ENCODE peak calls at places on chromosomes 2 and 18, in ten cellular contexts. P is MG63, C is cardiac muscle cell, G is MM.1S, U is uterus, T is GM23248, M is mesendoderm, E is small intestine, Y is HL-60, W is GM06990. F is an unnamed sample. For H3K27me3, the result is how much of the 10 kb centered on the place peaks cover.

GRCh38 chr18:43108469-43108868 is 7.0 kb downstream of the RIT2 start:
- DNase-seq in P (no peak), C (no peak), G (no peak), U (no peak), T (no peak), M (no peak), E (no peak), Y (no peak), W (no peak), F (no peak)

GRCh38 chr18:79609841-79610281 is 69.7 kb upstream of the CTDP1 start:
- DNase-seq in P (no peak), C (no peak), G (no peak), U (no peak), T (no peak), M (no peak), E (no peak), Y (no peak), W (no peak), F (no peak)

GRCh38 chr2:33373986-33374385 is 102.5 kb upstream of the RASGRP3 start:
- DNase-seq in P (no peak), C (peak), G (no peak), U (no peak), T (peak), M (no peak), E (no peak), Y (no peak), W (no peak), F (no peak)

GRCh38 chr2:212777020-212777491 is 238.5 kb upstream of the ERBB4 start:
- DNase-seq in P (no peak), C (peak), G (peak), U (no peak), T (peak), M (peak), E (peak), Y (no peak), W (peak), F (peak)

GRCh38 chr2:168312036-168312822 is 64.8 kb upstream of the STK39 start:
- DNase-seq in P (no peak), C (no peak), G (no peak), U (no peak), T (peak), M (no peak), E (no peak), Y (no peak), W (no peak), F (no peak)

GRCh38 chr2:210225461-210225798 is 183 bp upstream of the ACADL start:
- DNase-seq in P (no peak), C (peak), G (no peak), U (no peak), T (peak), M (peak), E (no peak), Y (no peak), W (no peak), F (no peak)

GRCh38 chr2:173191601-173192000 is 116.0 kb downstream of the MAP3K20 start:
- DNase-seq in P (no peak), C (no peak), G (no peak), U (no peak), T (peak), M (peak), E (no peak), Y (no peak), W (no peak), F (no peak)

GRCh38 chr2:84467389-84467788 is 8.3 kb upstream of the SUCLG1 start:
- DNase-seq in P (no peak), C (no peak), G (no peak), U (no peak), T (no peak), M (peak), E (no peak), Y (no peak), W (no peak), F (no peak)

GRCh38 chr2:2109186-2109585 is 221.9 kb downstream of the MYT1L start:
- DNase-seq in P (no peak), C (no peak), G (no peak), U (no peak), T (no peak), M (no peak), E (no peak), Y (no peak), W (no peak), F (no peak)

GRCh38 chr2:72263781-72264060 is 116.1 kb upstream of the CYP26B1 start:
- DNase-seq in P (peak), C (no peak), G (no peak), U (no peak), T (peak), M (no peak), E (no peak), Y (no peak), W (no peak), F (no peak)

GRCh38 chr2:194383404-194383803 is 1273.6 kb upstream of the SLC39A10 start:
- DNase-seq in P (no peak), C (no peak), G (no peak), U (no peak), T (no peak), M (peak), E (no peak), Y (no peak), W (no peak), F (no peak)

GRCh38 chr18:9280854-9281253 is 53.7 kb upstream of the TWSG1 start:
- DNase-seq in P (no peak), C (no peak), G (no peak), U (no peak), T (no peak), M (no peak), E (no peak), Y (no peak), W (no peak), F (no peak)

GRCh38 chr2:85797959-85798358 is 44.2 kb downstream of the ATOH8 start:
- DNase-seq in P (peak), C (peak), G (no peak), U (no peak), T (peak), M (peak), E (no peak), Y (no peak), W (no peak), F (no peak)

GRCh38 chr2:1518891-1519530 is 105.7 kb downstream of the TPO start:
- DNase-seq in P (no peak), C (peak), G (no peak), U (no peak), T (no peak), M (no peak), E (no peak), Y (no peak), W (no peak), F (no peak)

GRCh38 chr2:84827978-84828575 is 52.8 kb downstream of the TRABD2A start:
- DNase-seq in P (no peak), C (no peak), G (no peak), U (no peak), T (no peak), M (no peak), E (no peak), Y (no peak), W (no peak), F (no peak)

GRCh38 chr18:54444309-54444914 is 86.7 kb downstream of the C18orf54 start:
- DNase-seq in P (peak), C (peak), G (peak), U (peak), T (peak), M (peak), E (peak), Y (no peak), W (no peak), F (peak)

GRCh38 chr2:94872676-94873361 is 1.6 kb downstream of the TEKT4 start:
- DNase-seq in P (no peak), C (no peak), G (no peak), U (no peak), T (no peak), M (no peak), E (no peak), Y (no peak), W (no peak), F (no peak)

GRCh38 chr18:34650121-34650545 is 60.0 kb upstream of the DTNA start:
- DNase-seq in P (peak), C (peak), G (no peak), U (no peak), T (peak), M (no peak), E (no peak), Y (no peak), W (no peak), F (no peak)

GRCh38 chr18:28729321-28729720 is 552.4 kb upstream of the CDH2 start:
- DNase-seq in P (no peak), C (no peak), G (no peak), U (no peak), T (peak), M (no peak), E (no peak), Y (no peak), W (no peak), F (no peak)

GRCh38 chr2:128742467-128742866 is 423.8 kb upstream of the HS6ST1 start:
- DNase-seq in P (no peak), C (no peak), G (no peak), U (no peak), T (no peak), M (no peak), E (no peak), Y (no peak), W (no peak), F (no peak)

GRCh38 chr2:71281950-71282349 is 49.6 kb upstream of the ZNF638 start:
- DNase-seq in P (no peak), C (no peak), G (no peak), U (no peak), T (peak), M (no peak), E (no peak), Y (no peak), W (no peak), F (no peak)

GRCh38 chr2:23709311-23709710 is 217.6 kb downstream of the ATAD2B start:
- DNase-seq in P (no peak), C (no peak), G (no peak), U (no peak), T (no peak), M (no peak), E (no peak), Y (no peak), W (no peak), F (no peak)

GRCh38 chr2:165874445-165875039 is 79.0 kb downstream of the TTC21B start:
- DNase-seq in P (no peak), C (peak), G (peak), U (no peak), T (peak), M (peak), E (peak), Y (peak), W (peak), F (peak)

GRCh38 chr2:54402350-54402749 is 53.8 kb upstream of the SPTBN1 start:
- DNase-seq in P (peak), C (peak), G (no peak), U (peak), T (peak), M (peak), E (peak), Y (no peak), W (no peak), F (no peak)

GRCh38 chr2:65430515-65431416 is 1.6 kb downstream of the SPRED2 start:
- DNase-seq in P (peak), C (peak), G (peak), U (peak), T (peak), M (peak), E (peak), Y (peak), W (peak), F (peak)

GRCh38 chr18:25019086-25019860 is 332.7 kb downstream of the ZNF521 start:
- DNase-seq in P (no peak), C (no peak), G (no peak), U (no peak), T (no peak), M (peak), E (no peak), Y (no peak), W (no peak), F (no peak)

GRCh38 chr2:37555457-37555856 is 116.0 kb downstream of the CDC42EP3 start:
- DNase-seq in P (no peak), C (no peak), G (no peak), U (no peak), T (no peak), M (no peak), E (no peak), Y (peak), W (no peak), F (peak)

GRCh38 chr2:186664644-186665043 is 29.2 kb upstream of the FAM171B start:
- DNase-seq in P (no peak), C (no peak), G (no peak), U (no peak), T (no peak), M (no peak), E (no peak), Y (no peak), W (no peak), F (no peak)

GRCh38 chr2:102606353-102606752 is 13.0 kb upstream of the SLC9A2 start:
- DNase-seq in P (no peak), C (no peak), G (no peak), U (no peak), T (peak), M (no peak), E (no peak), Y (no peak), W (no peak), F (no peak)

GRCh38 chr2:28101892-28102291 is 211.4 kb downstream of the BABAM2 start:
- DNase-seq in P (no peak), C (peak), G (no peak), U (no peak), T (peak), M (no peak), E (no peak), Y (no peak), W (no peak), F (no peak)

DNA sequence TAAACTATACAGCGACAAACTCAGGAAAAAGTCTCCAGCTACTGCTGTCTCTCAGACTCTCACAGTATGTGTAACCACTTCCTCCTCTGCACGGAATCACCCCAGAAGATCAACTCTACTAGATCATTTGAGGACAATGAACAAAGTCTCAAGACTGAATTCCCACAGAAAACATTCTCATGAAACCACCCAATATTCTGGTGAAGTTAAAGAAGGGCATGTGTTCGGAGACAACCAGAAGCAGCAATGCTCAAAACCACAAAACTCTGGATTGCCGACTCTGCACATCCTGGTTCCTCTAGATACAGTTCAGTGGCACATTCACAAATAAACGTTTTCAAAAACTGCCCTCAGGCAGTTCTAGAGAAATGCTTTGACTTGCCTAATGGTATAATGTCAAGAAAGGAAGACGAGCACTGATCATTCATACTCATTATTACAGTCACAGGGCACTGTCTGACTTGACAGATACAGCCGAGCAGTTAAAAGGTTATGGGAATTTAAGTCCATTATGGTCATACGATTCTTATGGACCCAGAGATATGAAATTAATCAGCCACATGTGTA is 91.9 kb upstream of the STK17B start:
- DNase-seq in P (no peak), C (peak), G (peak), U (no peak), T (no peak), M (no peak), E (peak), Y (no peak), W (no peak), F (no peak)
- H3K4me3 ChIP-seq in P (no peak), C (no peak), G (peak), U (no peak), T (no peak), M (no peak), E (no peak), Y (no peak), W (no peak), F (peak)

DNA sequence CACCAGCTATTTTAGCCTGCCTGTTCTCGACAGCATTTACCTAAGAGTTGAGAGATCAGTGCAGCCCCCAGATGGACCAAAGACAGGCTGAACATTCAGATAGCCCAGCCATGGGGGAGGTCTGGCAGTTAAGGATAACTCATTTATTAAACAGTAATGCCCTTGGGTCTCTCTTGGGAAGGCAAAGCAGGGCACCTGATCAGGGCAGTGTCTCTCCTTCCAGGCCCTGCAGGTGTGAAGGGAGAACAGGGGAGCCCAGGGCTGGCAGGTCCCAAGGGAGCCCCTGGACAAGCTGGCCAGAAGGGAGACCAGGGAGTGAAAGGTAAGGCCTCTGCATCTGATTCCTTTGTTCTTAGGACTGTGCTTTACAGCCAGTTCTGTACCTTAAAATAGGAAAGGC is 49.6 kb downstream of the MARCO start:
- DNase-seq in P (no peak), C (no peak), G (no peak), U (no peak), T (no peak), M (no peak), E (no peak), Y (no peak), W (no peak), F (no peak)
- H3K27me3 ChIP-seq in P (under half), C (under half), G (under half), U (under half), T (under half), M (under half), E (under half), Y (under half), W (under half), F (under half)

GRCh38 chr2:88658890-88659881 is 31.9 kb upstream of the EIF2AK3 start:
- DNase-seq in P (peak), C (peak), G (no peak), U (no peak), T (peak), M (peak), E (peak), Y (no peak), W (no peak), F (no peak)
- H3K4me3 ChIP-seq in P (no peak), C (no peak), G (no peak), U (no peak), T (peak), M (no peak), E (no peak), Y (no peak), W (no peak), F (no peak)

GRCh38 chr2:66584011-66584410 is 149.1 kb downstream of the MEIS1 start:
- DNase-seq in P (no peak), C (no peak), G (no peak), U (no peak), T (no peak), M (no peak), E (no peak), Y (no peak), W (no peak), F (no peak)
- H3K27me3 ChIP-seq in P (under half), C (under half), G (under half), U (under half), T (under half), M (under half), E (under half), Y (under half), W (under half), F (under half)

GRCh38 chr2:200156140-200156858 is 150.2 kb upstream of the SPATS2L start:
- DNase-seq in P (peak), C (peak), G (no peak), U (peak), T (peak), M (peak), E (peak), Y (no peak), W (no peak), F (no peak)
- H3K4me3 ChIP-seq in P (peak), C (no peak), G (no peak), U (peak), T (peak), M (no peak), E (no peak), Y (no peak), W (no peak), F (no peak)

DNA sequence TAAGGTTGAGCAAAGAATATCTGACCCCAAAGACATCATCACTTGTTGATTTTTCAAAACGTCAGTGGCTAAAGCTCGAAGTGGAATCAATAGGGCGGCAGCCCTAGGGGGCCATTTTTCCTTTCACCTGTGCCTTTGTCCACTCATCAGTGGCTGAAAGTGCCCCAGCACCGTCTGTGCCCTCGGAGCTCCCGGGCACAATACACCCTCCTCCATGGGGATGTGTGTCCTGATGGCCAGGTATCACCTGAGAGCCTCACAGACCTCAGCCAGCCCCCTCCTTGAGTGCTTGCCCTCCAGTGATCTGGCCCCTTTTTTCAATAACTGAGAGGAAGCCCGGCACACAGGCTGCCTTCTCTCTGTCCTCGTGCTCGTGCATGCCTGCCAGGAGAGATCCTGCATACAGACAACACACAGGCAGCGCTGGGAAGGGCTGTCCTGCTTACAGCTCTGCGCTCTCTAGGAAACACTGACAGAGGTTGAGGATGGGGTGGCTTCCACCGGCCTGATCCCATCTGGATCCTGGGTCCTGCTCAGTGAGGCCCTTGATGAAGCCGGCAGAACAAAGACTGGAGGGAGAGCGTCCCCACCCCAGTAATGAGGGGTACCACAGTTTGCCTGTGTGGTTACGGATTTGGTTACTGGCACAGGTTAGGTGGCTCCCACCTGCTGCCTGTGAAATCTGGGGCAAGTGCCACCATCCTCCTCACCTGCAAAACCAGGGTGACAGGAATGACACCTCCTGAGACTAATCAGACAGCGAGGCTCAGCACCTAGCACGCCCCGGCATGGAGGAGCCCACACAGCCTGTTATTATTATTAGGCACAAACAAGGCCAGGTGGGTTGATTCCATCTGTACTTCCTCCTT is 197.5 kb upstream of the RAB6C start:
- DNase-seq in P (no peak), C (no peak), G (no peak), U (no peak), T (no peak), M (no peak), E (no peak), Y (no peak), W (no peak), F (no peak)
- H3K27me3 ChIP-seq in P (under half), C (under half), G (under half), U (under half), T (under half), M (under half), E (under half), Y (under half), W (under half), F (under half)

GRCh38 chr18:61335737-61336555 is 2.7 kb downstream of the CDH20 start:
- DNase-seq in P (no peak), C (peak), G (no peak), U (no peak), T (peak), M (peak), E (no peak), Y (no peak), W (no peak), F (no peak)
- H3K4me3 ChIP-seq in P (no peak), C (no peak), G (no peak), U (no peak), T (peak), M (no peak), E (no peak), Y (no peak), W (no peak), F (no peak)

F was measured in naive thymus-derived CD4-positive, alpha-beta T cell.